ENCODE peak calls at places on chromosomes 16 and 17, in four cellular contexts. U is kidney glomerular epithelial cell; V is HT1080; T is stimulated activated CD8-positive, alpha-beta memory T cell treated with anti-CD3 and anti-CD28 coated beads, Interleukin-15, amount 100 ng/mL, for 24 hours. K is an unnamed sample.

GRCh38 chr17:77332981-77333685 is 192.4 kb downstream of the SEC14L1 start:
- DNase-seq in U (no peak), V (peak; percentile 82), T (no peak), K (peak; percentile 19)

GRCh38 chr17:76202516-76202915 is 37.8 kb downstream of the RNF157 start:
- DNase-seq in U (no peak), V (no peak), T (no peak), K (no peak)

GRCh38 chr17:17740627-17741237 is 59.5 kb downstream of the RAI1 start:
- DNase-seq in U (no peak), V (no peak), T (no peak), K (no peak)

GRCh38 chr16:23706439-23706838 is 6.6 kb downstream of the ERN2 start:
- DNase-seq in U (no peak), V (peak; percentile 13), T (no peak), K (no peak)

GRCh38 chr17:37676115-37676925 is 33.1 kb upstream of the DDX52 start:
- DNase-seq in U (peak; percentile 87), V (peak; percentile 56), T (no peak), K (no peak)

GRCh38 chr17:47763913-47764582 is 31.0 kb downstream of the TBX21 start:
- DNase-seq in U (no peak), V (peak; percentile 56), T (no peak), K (no peak)

GRCh38 chr16:82470506-82471196 is 156.1 kb upstream of the CDH13 start:
- DNase-seq in U (no peak), V (no peak), T (no peak), K (no peak)

GRCh38 chr16:80260906-80261311 is 279.9 kb upstream of the DYNLRB2 start:
- DNase-seq in U (peak; percentile 12), V (no peak), T (no peak), K (no peak)

GRCh38 chr16:70757183-70757582 is 43.8 kb downstream of the VAC14 start:
- DNase-seq in U (no peak), V (no peak), T (no peak), K (no peak)

GRCh38 chr17:6092182-6092922 is 22.2 kb downstream of the WSCD1 start:
- DNase-seq in U (no peak), V (no peak), T (no peak), K (no peak)

GRCh38 chr16:85824161-85825135 is 25.0 kb downstream of the COX4I1 start:
- DNase-seq in U (no peak), V (no peak), T (no peak), K (no peak)